ENCODE peak calls at places on chromosome 2, in seven cellular contexts. Z, L, N, G, J, K and F are unnamed samples.

GRCh38 chr2:165390875-165391274 is 78.6 kb upstream of the CSRNP3 start:
- DNase-seq in G (no peak), Z (no peak), N (no peak), J (no peak), K (no peak), L (no peak), F (peak)

GRCh38 chr2:138676654-138677053 is 103.5 kb downstream of the NXPH2 start:
- DNase-seq in Z (no peak), J (no peak), L (no peak), K (no peak), N (peak), G (no peak), F (no peak)

GRCh38 chr2:85409719-85410583 is at the start of gene CAPG:
- DNase-seq in N (no peak), G (peak), K (peak), J (peak), L (no peak), Z (peak), F (peak)

GRCh38 chr2:129764376-129765325 is 214.8 kb upstream of the RAB6C start:
- DNase-seq in J (no peak), G (peak), K (peak), N (no peak), L (no peak), Z (no peak), F (no peak)

GRCh38 chr2:212842544-212843185 is 304.1 kb upstream of the ERBB4 start:
- DNase-seq in J (no peak), L (no peak), Z (no peak), G (no peak), N (peak), K (no peak), F (no peak)

GRCh38 chr2:181892795-181893435 is 1.4 kb downstream of the ITPRID2 start:
- DNase-seq in G (no peak), L (no peak), K (no peak), N (peak), Z (no peak), J (no peak), F (no peak)

GRCh38 chr2:28717339-28717758 is 34.3 kb upstream of the PPP1CB start:
- DNase-seq in K (peak), N (peak), J (no peak), Z (no peak), L (peak), G (no peak), F (peak)

GRCh38 chr2:46806526-46806925 is 109.1 kb downstream of the MCFD2 start:
- DNase-seq in L (no peak), G (no peak), J (no peak), Z (no peak), N (no peak), K (no peak), F (no peak)

GRCh38 chr2:1491751-1492150 is 78.5 kb downstream of the TPO start:
- DNase-seq in N (no peak), Z (no peak), L (peak), K (no peak), J (no peak), G (peak), F (no peak)

GRCh38 chr2:182946949-182947348 is 80.5 kb upstream of the FRZB start:
- DNase-seq in Z (no peak), G (no peak), L (no peak), N (peak), K (no peak), J (no peak), F (peak)

GRCh38 chr2:215536476-215536875 is 100.6 kb upstream of the FN1 start:
- DNase-seq in N (no peak), Z (no peak), J (no peak), G (no peak), L (no peak), K (no peak), F (no peak)

GRCh38 chr2:178059111-178059510 is 13.5 kb downstream of the PDE11A start:
- DNase-seq in L (no peak), Z (no peak), J (no peak), K (no peak), N (no peak), G (no peak), F (no peak)

GRCh38 chr2:30548386-30548785 is 101.3 kb downstream of the LCLAT1 start:
- DNase-seq in G (no peak), J (no peak), Z (no peak), K (no peak), L (no peak), N (no peak), F (no peak)

GRCh38 chr2:133148187-133148586 is 420.1 kb downstream of the NCKAP5 start:
- DNase-seq in N (no peak), Z (no peak), K (no peak), J (no peak), L (no peak), G (no peak), F (no peak)

GRCh38 chr2:38315707-38316333 is 61.3 kb downstream of the ATL2 start:
- DNase-seq in J (no peak), L (no peak), G (no peak), K (peak), Z (peak), N (peak), F (peak)

GRCh38 chr2:10798783-10799182 is 13.8 kb downstream of the PDIA6 start:
- DNase-seq in G (no peak), L (no peak), J (no peak), N (no peak), Z (no peak), K (peak), F (no peak)

GRCh38 chr2:138036522-138036921 is 72.2 kb downstream of the HNMT start:
- DNase-seq in G (no peak), N (no peak), Z (no peak), K (no peak), L (no peak), J (no peak), F (no peak)

GRCh38 chr2:64127119-64127518 is 17.1 kb downstream of the PELI1 start:
- DNase-seq in J (no peak), L (no peak), N (no peak), Z (no peak), K (no peak), G (no peak), F (no peak)